ENCODE peak calls at places on chromosome 18, in five cellular contexts. D is K562, U is breast epithelium, F is sigmoid colon, K is HCT116. O is an unnamed sample.

GRCh38 chr18:79552140-79552631 is 127.4 kb upstream of the CTDP1 start:
- DNase-seq in D (no peak), U (no peak), F (no peak), K (no peak), O (peak)

GRCh38 chr18:7523772-7524171 is 43.3 kb upstream of the PTPRM start:
- DNase-seq in D (no peak), U (no peak), F (no peak), K (no peak), O (no peak)

GRCh38 chr18:41624461-41624860 is 330.6 kb upstream of the PIK3C3 start:
- DNase-seq in D (no peak), U (no peak), F (no peak), K (no peak), O (no peak)

GRCh38 chr18:79495591-79496071 is 99.9 kb downstream of the NFATC1 start:
- DNase-seq in D (no peak), U (no peak), F (peak), K (no peak), O (no peak)

GRCh38 chr18:48621240-48621639 is 82.4 kb downstream of the CTIF start:
- DNase-seq in D (no peak), U (no peak), F (no peak), K (no peak), O (no peak)

GRCh38 chr18:26386002-26386401 is 159.8 kb downstream of the TAF4B start:
- DNase-seq in D (no peak), U (no peak), F (no peak), K (no peak), O (no peak)

GRCh38 chr18:57438669-57439616 is 3.8 kb downstream of the ONECUT2 start:
- DNase-seq in D (no peak), U (no peak), F (no peak), K (no peak), O (no peak)

GRCh38 chr18:55420665-55420964 is 167.4 kb downstream of the TCF4 start:
- DNase-seq in D (no peak), U (no peak), F (no peak), K (no peak), O (no peak)

GRCh38 chr18:76943542-76944339 is 121.4 kb downstream of the ZNF236 start:
- DNase-seq in D (no peak), U (no peak), F (peak), K (no peak), O (peak)

GRCh38 chr18:63646916-63647315 is 2.9 kb upstream of the SERPINB4 start:
- DNase-seq in D (no peak), U (no peak), F (no peak), K (no peak), O (no peak)

GRCh38 chr18:60485207-60485606 is 112.6 kb upstream of the MC4R start:
- DNase-seq in D (no peak), U (no peak), F (no peak), K (no peak), O (no peak)

GRCh38 chr18:63427566-63427965 is 5.3 kb upstream of the VPS4B start:
- DNase-seq in D (peak), U (no peak), F (no peak), K (peak), O (no peak)

GRCh38 chr18:70044626-70045025 is 97.0 kb upstream of the CD226 start:
- DNase-seq in D (no peak), U (no peak), F (no peak), K (peak), O (no peak)

GRCh38 chr18:56066524-56067215 is 478.7 kb upstream of the TCF4 start:
- DNase-seq in D (no peak), U (no peak), F (no peak), K (no peak), O (no peak)

GRCh38 chr18:27600245-27600644 is 415.1 kb upstream of the CHST9 start:
- DNase-seq in D (no peak), U (no peak), F (no peak), K (no peak), O (no peak)

GRCh38 chr18:79849328-79850207 is 51.8 kb downstream of the KCNG2 start:
- DNase-seq in D (no peak), U (no peak), F (no peak), K (no peak), O (no peak)

GRCh38 chr18:75097491-75098225 is 111.3 kb downstream of the PTGR3 start:
- DNase-seq in D (no peak), U (peak), F (no peak), K (no peak), O (no peak)

GRCh38 chr18:21194871-21195771 is 46.9 kb upstream of the GREB1L start:
- DNase-seq in D (peak), U (no peak), F (no peak), K (peak), O (no peak)

GRCh38 chr18:33579147-33579867 is 1.3 kb downstream of the ASXL3 start:
- DNase-seq in D (no peak), U (no peak), F (no peak), K (no peak), O (no peak)

GRCh38 chr18:13366131-13366530 is 147.6 kb downstream of the LDLRAD4 start:
- DNase-seq in D (no peak), U (no peak), F (no peak), K (no peak), O (no peak)

GRCh38 chr18:26617151-26617554 is 68.8 kb upstream of the KCTD1 start:
- DNase-seq in D (no peak), U (no peak), F (no peak), K (peak), O (no peak)

GRCh38 chr18:48548404-48548771 is 9.6 kb downstream of the CTIF start:
- DNase-seq in D (no peak), U (peak), F (peak), K (no peak), O (no peak)

GRCh38 chr18:51151568-51152511 is 45.6 kb downstream of the MEX3C start:
- DNase-seq in D (no peak), U (no peak), F (no peak), K (no peak), O (peak)

GRCh38 chr18:21599585-21600525 is 649 bp downstream of the ESCO1 start:
- DNase-seq in D (peak), U (peak), F (peak), K (no peak), O (peak)

GRCh38 chr18:75165926-75166325 is 43.0 kb downstream of the PTGR3 start:
- DNase-seq in D (no peak), U (no peak), F (no peak), K (no peak), O (no peak)

GRCh38 chr18:32684940-32685339 is 87.9 kb downstream of the KLHL14 start:
- DNase-seq in D (no peak), U (no peak), F (no peak), K (no peak), O (no peak)

GRCh38 chr18:10822457-10822856 is 296.6 kb downstream of the NAPG start:
- DNase-seq in D (peak), U (no peak), F (no peak), K (no peak), O (no peak)

GRCh38 chr18:22946841-22947240 is 13.7 kb downstream of the RBBP8 start:
- DNase-seq in D (no peak), U (no peak), F (no peak), K (no peak), O (no peak)
- TF ChIP-seq POLR2AphosphoS5 in D (no peak), U (no peak), F (no peak), K (no peak), O (no peak)

GRCh38 chr18:692841-693240 is 19.6 kb downstream of the ENOSF1 start:
- DNase-seq in D (no peak), U (no peak), F (no peak), K (no peak), O (no peak)
- TF ChIP-seq POLR2A in D (no peak), U (no peak), F (no peak), K (no peak), O (no peak)

DNA sequence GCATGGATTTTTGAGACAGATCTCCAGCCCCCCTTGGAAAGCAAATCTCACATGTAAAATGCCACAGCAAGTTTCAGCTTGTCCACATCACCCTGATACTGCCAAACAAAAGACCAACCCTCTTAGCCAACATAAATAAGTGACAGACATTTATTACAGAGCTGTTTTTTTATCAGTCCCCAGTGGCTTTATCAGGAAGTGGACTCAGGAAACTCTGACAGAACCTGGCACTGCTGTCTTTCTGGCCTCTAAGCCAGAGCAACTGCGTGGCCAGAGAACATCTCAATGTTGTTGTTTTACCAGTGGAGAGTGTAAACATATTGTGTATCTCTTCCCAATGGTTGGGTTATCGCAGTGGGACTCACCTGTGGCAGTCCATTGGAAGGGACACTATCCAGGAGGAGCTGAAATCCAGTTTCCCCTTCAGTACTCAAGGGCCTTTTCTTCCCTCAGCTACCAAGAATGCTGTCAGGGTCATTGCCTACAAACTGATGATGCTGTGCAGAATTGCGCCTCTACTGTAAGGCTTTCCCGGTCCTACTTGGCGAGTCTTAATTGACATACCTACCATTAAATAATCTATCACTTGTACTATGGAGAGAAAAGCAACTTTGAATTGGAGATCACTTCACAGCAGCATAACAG is 22.0 kb downstream of the SLC14A1 start:
- DNase-seq in D (no peak), U (no peak), F (no peak), K (no peak), O (no peak)
- TF ChIP-seq POLR2AphosphoS5 in D (no peak), U (no peak), F (no peak), K (no peak), O (no peak)

DNA sequence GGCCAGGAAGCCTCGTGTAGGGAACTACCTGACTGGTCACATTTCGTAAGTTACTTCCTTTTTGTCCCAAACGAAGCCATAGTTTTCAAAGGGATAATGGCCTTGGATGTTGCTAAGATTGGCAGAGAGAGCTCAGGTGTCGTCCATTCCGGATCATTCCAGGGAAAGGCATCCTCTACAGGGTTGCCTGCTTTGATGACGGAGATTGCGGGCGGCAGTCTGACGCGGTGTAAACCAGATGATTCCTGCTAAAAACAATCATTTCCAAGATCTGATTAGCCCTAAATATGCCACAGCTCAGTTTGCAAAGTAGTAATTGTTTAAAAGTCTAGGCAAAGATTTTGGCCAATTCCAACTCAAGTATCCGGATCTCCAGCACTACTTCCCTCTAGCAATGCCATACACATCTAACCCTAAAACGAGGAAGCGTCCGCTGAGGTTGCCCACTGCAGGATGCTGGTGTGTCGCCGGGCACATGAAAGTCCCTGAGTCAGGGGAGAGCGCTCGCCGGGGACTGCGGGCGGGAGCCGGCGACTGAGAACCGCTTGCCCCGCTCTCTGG is 624 bp upstream of the MALT1 start:
- DNase-seq in D (no peak), U (no peak), F (no peak), K (peak), O (no peak)
- TF ChIP-seq POLR2A in D (no peak), U (no peak), F (no peak), K (no peak), O (no peak)

GRCh38 chr18:49699303-49699702 is 114.0 kb downstream of the ACAA2 start:
- DNase-seq in D (no peak), U (no peak), F (no peak), K (no peak), O (no peak)
- TF ChIP-seq POLR2AphosphoS5 in D (no peak), U (no peak), F (no peak), K (no peak), O (no peak)

GRCh38 chr18:3297025-3297984 is 35.4 kb downstream of the MYL12B start:
- DNase-seq in D (peak), U (peak), F (peak), K (peak), O (peak)
- TF ChIP-seq POLR2A in D (peak), U (no peak), F (no peak), K (peak), O (peak)

GRCh38 chr18:5538541-5538940 is 5.3 kb downstream of the EPB41L3 start:
- DNase-seq in D (no peak), U (no peak), F (no peak), K (no peak), O (no peak)

GRCh38 chr18:5543036-5543671 is 643 bp downstream of the EPB41L3 start:
- DNase-seq in D (no peak), U (no peak), F (peak), K (no peak), O (peak)

GRCh38 chr18:5546660-5547059 is 2.9 kb upstream of the EPB41L3 start:
- DNase-seq in D (no peak), U (no peak), F (no peak), K (no peak), O (no peak)

GRCh38 chr18:5542393-5543035 is 1.3 kb downstream of the EPB41L3 start:
- DNase-seq in D (no peak), U (no peak), F (peak), K (no peak), O (no peak)

DNA sequence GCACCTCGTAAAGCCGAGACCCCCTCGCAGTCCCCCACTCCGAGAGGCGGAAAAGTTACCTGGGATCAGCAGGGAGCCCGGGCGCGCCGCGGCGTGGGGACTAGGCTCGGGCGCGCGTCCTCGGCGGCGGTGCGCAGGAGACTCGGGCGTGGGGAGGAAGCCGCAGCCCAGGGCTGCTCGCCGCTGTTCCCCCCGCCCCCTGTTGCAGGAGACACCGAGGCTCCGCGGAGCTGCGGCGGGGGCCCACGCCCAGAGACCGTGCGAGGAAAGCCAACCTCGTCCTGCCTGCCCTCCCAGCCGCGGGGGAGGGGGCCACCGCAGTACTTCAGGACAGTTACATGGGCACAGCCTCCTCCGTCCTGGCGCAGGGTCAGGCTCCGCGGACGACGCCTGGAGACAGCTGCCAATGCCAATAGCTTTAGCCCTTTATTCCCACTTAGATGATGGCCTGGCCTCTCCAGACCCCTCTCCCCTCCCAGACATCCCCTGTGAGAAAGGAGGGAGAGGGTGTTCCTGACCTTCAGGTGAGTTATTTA is at the start of gene EPB41L3:
- DNase-seq in D (no peak), U (no peak), F (peak), K (no peak), O (peak)
- TF ChIP-seq POLR2AphosphoS5 in D (no peak), U (peak), F (peak), K (no peak), O (peak)

DNA sequence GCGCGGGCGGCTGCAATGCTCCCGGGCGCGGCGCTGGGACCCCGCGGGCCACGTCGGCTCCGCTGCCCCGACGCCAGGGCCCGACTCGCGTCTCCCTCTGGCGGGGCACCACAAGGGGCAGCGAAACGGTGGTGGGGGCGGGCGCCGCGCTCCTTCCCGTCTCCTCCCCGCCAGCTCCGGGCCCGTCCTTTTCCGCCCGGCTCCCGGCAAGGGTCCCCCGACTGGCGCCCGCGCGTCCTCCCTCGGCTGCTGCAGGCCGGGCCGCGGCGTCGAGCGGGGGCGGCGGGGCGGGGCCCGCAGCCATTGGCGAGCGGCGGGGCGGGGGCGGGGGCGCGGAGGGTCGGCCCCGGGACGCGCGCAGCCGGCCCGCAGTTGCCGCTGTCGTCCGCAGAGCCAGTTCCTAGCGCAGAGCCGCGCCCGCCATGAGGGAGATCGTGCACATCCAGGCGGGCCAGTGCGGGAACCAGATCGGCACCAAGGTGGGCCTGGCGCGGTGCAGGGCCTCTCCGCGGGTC is at the start of gene TUBB6:
- DNase-seq in D (peak), U (peak), F (peak), K (no peak), O (peak)
- TF ChIP-seq POLR2A in D (no peak), U (no peak), F (no peak), K (peak), O (peak)

GRCh38 chr18:54278615-54279014 is 9.3 kb downstream of the POLI start:
- DNase-seq in D (no peak), U (no peak), F (no peak), K (no peak), O (no peak)
- TF ChIP-seq POLR2AphosphoS5 in D (no peak), U (no peak), F (no peak), K (no peak), O (no peak)

GRCh38 chr18:8619835-8620577 is 10.8 kb downstream of the RAB12 start:
- DNase-seq in D (no peak), U (no peak), F (no peak), K (no peak), O (no peak)
- TF ChIP-seq POLR2A in D (no peak), U (no peak), F (no peak), K (no peak), O (no peak)

O was measured in upper lobe of left lung.